ENCODE peak calls at places on chromosome 2, in four cellular contexts. R, N, Y and F are unnamed samples.

GRCh38 chr2:112001136-112001764 is 53.8 kb upstream of the TMEM87B start:
- DNase-seq in R (peak), N (peak), Y (no peak), F (no peak)

GRCh38 chr2:69221960-69222751 is 164.9 kb downstream of the GFPT1 start:
- DNase-seq in Y (no peak), N (no peak), R (no peak), F (no peak)

GRCh38 chr2:216414772-216415319 is 2.6 kb downstream of the SMARCAL1 start:
- DNase-seq in R (no peak), N (no peak), Y (peak), F (no peak)

GRCh38 chr2:37326285-37326684 is 1.7 kb upstream of the PRKD3 start:
- DNase-seq in N (no peak), R (no peak), Y (no peak), F (peak)

GRCh38 chr2:191878576-191879298 is 31.8 kb upstream of the CAVIN2 start:
- DNase-seq in N (no peak), R (no peak), Y (no peak), F (no peak)

GRCh38 chr2:27164960-27165763 is 16.4 kb downstream of the TCF23 start:
- DNase-seq in R (peak), Y (no peak), N (no peak), F (no peak)

GRCh38 chr2:121201796-121202195 is 83.2 kb downstream of the TFCP2L1 start:
- DNase-seq in Y (no peak), R (no peak), N (no peak), F (no peak)

GRCh38 chr2:147843864-147844690 is 752 bp upstream of the ACVR2A start:
- DNase-seq in N (peak), Y (peak), R (no peak), F (peak)

GRCh38 chr2:215104226-215104625 is 34.2 kb downstream of the ABCA12 start:
- DNase-seq in Y (no peak), N (no peak), R (no peak), F (no peak)

GRCh38 chr2:27303093-27304025 is 4.9 kb downstream of the UCN start:
- DNase-seq in R (no peak), Y (peak), N (peak), F (peak)

GRCh38 chr2:188571543-188571942 is 279.9 kb downstream of the GULP1 start:
- DNase-seq in R (no peak), N (no peak), Y (no peak), F (no peak)
- TF ChIP-seq SP1 in R (no peak), N (no peak), Y (no peak), F (no peak)

DNA sequence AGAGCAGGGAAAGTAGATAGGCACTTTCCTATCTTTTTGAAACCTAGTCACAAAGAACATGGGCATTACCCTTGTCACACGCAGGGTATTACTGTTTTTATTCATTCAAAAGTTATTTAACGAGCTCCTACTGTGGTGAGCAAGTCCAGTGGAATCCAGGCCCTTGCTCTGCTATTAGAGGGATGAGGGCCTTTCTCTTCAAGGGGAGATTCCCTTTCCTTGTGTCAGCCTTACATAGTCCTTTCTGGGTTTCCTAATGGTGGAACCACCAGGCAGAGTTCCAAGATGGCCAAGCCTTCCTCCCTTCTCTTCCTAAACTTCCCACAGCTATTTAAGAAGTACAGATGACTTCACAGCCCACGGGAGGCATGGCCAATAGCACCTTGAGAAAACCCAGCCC is 64.6 kb downstream of the SPTBN1 start:
- DNase-seq in R (no peak), N (no peak), Y (no peak), F (no peak)
- TF ChIP-seq SUZ12 in R (no peak), N (no peak), Y (no peak), F (no peak)

GRCh38 chr2:142946941-142947340 is 69.5 kb downstream of the KYNU start:
- DNase-seq in N (no peak), R (no peak), Y (no peak), F (no peak)
- TF ChIP-seq SP1 in N (no peak), R (no peak), Y (no peak), F (no peak)

GRCh38 chr2:224221455-224221913 is 180.4 kb downstream of the FAM124B start:
- DNase-seq in R (no peak), N (no peak), Y (no peak), F (no peak)
- TF ChIP-seq SUZ12 in R (no peak), N (no peak), Y (no peak), F (no peak)

GRCh38 chr2:237866119-237866621 is 6.7 kb downstream of the RAMP1 start:
- DNase-seq in R (no peak), Y (no peak), N (no peak), F (no peak)
- TF ChIP-seq SP1 in R (no peak), Y (no peak), N (no peak), F (no peak)

DNA sequence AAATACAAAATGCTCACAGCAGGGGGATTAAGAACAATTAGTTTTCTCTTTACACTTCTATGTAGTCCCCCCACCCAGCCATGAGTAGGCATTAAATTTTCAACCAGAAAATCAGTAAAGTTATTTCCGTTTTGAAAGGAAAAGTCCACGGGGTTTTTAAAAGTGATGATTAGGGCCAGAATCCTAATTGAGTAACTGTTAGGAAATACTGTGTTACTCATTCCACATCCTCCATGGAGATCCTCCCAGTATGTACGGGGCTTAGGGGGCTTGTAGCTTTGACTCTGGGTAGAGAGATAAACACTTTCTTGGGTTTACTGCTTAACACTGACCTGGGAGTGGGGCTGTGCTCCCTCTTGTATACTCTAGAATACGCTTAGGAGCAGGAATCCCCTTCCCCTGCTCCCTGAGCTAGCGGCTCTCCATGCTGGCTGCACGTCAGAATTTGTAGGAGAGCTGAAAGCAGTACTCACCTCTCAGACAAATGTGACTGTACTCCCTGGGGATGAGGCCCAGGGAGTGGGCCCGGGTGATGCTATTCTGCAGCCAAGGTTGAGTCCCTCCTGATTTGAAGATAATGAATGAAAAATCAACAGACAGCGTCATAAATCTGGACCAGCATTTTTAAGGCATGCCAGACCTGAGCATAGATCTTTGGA is 100.5 kb downstream of the SLC4A3 start:
- DNase-seq in Y (no peak), R (no peak), N (no peak), F (peak)
- TF ChIP-seq SUZ12 in Y (no peak), R (no peak), N (no peak), F (no peak)

DNA sequence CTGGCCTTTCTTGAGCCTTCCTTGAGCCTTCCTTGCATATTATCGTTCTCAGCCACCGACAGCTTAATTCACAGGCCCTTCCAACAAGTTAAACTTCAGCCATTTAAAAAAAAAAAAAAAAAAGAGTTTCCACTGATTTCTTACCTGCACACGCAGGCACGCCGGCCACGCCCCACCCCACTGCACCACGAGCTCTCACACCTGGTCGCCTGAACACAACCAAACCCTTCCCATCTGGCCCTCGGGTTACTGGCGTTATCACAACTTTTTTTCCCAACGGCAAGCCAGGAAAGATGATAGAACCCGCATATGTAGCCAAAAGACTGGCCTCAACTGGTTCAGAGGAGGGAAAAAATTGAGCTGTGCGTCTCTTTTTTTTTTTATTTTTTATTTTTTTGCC is 23.2 kb downstream of the BCL11A start:
- DNase-seq in N (no peak), Y (no peak), R (no peak), F (no peak)
- TF ChIP-seq SP1 in N (no peak), Y (no peak), R (no peak), F (no peak)

GRCh38 chr2:239946570-239947311 is 78.4 kb downstream of the NDUFA10 start:
- DNase-seq in R (no peak), N (no peak), Y (no peak), F (no peak)

GRCh38 chr2:239943991-239944441 is 81.1 kb downstream of the NDUFA10 start:
- DNase-seq in N (no peak), Y (no peak), R (no peak), F (no peak)

GRCh38 chr2:239945751-239946569 is 79.2 kb downstream of the NDUFA10 start:
- DNase-seq in N (no peak), Y (no peak), R (no peak), F (no peak)

GRCh38 chr2:239943571-239943970 is 81.6 kb downstream of the NDUFA10 start:
- DNase-seq in Y (no peak), N (no peak), R (no peak), F (no peak)

DNA sequence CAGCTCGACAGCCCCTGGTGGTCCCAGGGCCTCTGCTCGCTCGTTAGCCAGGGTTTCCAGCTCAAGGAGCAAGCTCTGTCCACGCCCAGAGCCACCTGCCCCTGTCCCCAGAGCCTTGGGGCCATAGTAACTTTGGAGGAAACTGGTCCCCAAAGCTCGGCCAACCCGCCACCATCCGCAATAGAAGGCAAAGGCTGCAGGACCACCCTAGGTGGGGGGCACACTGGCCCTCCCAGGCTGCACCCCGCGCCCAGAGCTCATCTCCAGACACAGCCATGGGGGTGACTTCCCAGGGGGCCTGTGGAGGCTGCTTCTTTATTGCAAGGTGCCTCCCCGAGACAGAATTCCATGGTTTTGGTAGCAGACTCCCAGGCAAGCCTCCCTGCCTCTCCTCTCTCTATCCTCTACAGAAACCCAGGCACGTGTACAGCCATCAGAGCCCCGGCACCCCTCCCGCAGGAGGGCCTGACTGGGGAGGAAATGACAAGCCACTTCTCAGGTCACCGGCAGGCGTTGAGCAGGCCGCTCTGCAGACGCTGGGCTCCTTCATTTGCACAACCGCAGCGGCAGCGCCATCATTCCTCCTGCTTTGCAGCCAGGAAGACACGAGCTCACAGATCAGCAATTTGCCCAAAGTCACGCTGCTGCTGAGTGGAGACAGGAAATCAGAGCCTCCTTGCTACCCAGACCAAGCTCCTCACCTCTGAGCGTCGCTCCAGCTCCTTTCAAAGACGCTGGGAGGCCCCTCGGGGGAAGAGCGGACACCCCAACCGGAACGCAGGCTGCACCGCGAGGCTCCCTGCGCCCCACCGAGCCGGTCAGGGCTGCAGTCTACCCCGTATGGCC is 80.2 kb downstream of the NDUFA10 start:
- DNase-seq in Y (no peak), N (no peak), R (no peak), F (no peak)
- TF ChIP-seq SUZ12 in Y (no peak), N (no peak), R (no peak), F (no peak)

GRCh38 chr2:85287721-85288120 is 40.1 kb downstream of the TGOLN2 start:
- DNase-seq in R (no peak), N (no peak), Y (no peak), F (no peak)

GRCh38 chr2:85291425-85292023 is 36.3 kb downstream of the TGOLN2 start:
- DNase-seq in N (no peak), R (no peak), Y (no peak), F (no peak)

GRCh38 chr2:85286913-85287312 is 40.9 kb downstream of the TGOLN2 start:
- DNase-seq in Y (no peak), R (no peak), N (no peak), F (no peak)

GRCh38 chr2:85283641-85284040 is 44.1 kb downstream of the TGOLN2 start:
- DNase-seq in N (no peak), R (no peak), Y (no peak), F (no peak)

GRCh38 chr2:85288244-85288725 is 39.5 kb downstream of the TGOLN2 start:
- DNase-seq in N (no peak), R (no peak), Y (no peak), F (no peak)
- TF ChIP-seq SP1 in N (no peak), R (no peak), Y (no peak), F (no peak)